ENCODE peak calls at places on chromosomes 16 and 17, in four cellular contexts. One of them, this sample, is unnamed.
A peak's percentile ranks its signal among the peaks of the same experiment; 100 is the strongest.

GRCh38 chr16:65229191-65229662 is 107.4 kb upstream of the CDH11 start:
- DNase-seq in naive thymus-derived CD4-positive, alpha-beta T cell: no peak
- DNase-seq in activated CD8-positive, alpha-beta memory T cell treated with anti-CD3 and anti-CD28 coated beads, Interleukin-2, amount 50 U/mL, for 48 hours: no peak
- DNase-seq in stimulated activated CD4-positive, alpha-beta T cell treated with anti-CD3 and anti-CD28 coated beads, TNF-alpha, amount 100 ng/mL, for 48 hours: no peak
- DNase-seq in this sample: no peak

GRCh38 chr17:65182233-65182632 is 45.1 kb downstream of the RGS9 start:
- DNase-seq in naive thymus-derived CD4-positive, alpha-beta T cell: no peak
- DNase-seq in activated CD8-positive, alpha-beta memory T cell treated with anti-CD3 and anti-CD28 coated beads, Interleukin-2, amount 50 U/mL, for 48 hours: peak; percentile 59
- DNase-seq in stimulated activated CD4-positive, alpha-beta T cell treated with anti-CD3 and anti-CD28 coated beads, TNF-alpha, amount 100 ng/mL, for 48 hours: no peak
- DNase-seq in this sample: no peak

GRCh38 chr17:20010099-20010863 is 1.1 kb downstream of the SPECC1 start:
- DNase-seq in naive thymus-derived CD4-positive, alpha-beta T cell: no peak
- DNase-seq in activated CD8-positive, alpha-beta memory T cell treated with anti-CD3 and anti-CD28 coated beads, Interleukin-2, amount 50 U/mL, for 48 hours: no peak
- DNase-seq in stimulated activated CD4-positive, alpha-beta T cell treated with anti-CD3 and anti-CD28 coated beads, TNF-alpha, amount 100 ng/mL, for 48 hours: no peak
- DNase-seq in this sample: peak; percentile 75

GRCh38 chr17:65855245-65855644 is 293.8 kb upstream of the AXIN2 start:
- DNase-seq in naive thymus-derived CD4-positive, alpha-beta T cell: no peak
- DNase-seq in activated CD8-positive, alpha-beta memory T cell treated with anti-CD3 and anti-CD28 coated beads, Interleukin-2, amount 50 U/mL, for 48 hours: no peak
- DNase-seq in stimulated activated CD4-positive, alpha-beta T cell treated with anti-CD3 and anti-CD28 coated beads, TNF-alpha, amount 100 ng/mL, for 48 hours: no peak
- DNase-seq in this sample: no peak

GRCh38 chr16:84084570-84085270 is 32.0 kb downstream of the MBTPS1 start:
- DNase-seq in naive thymus-derived CD4-positive, alpha-beta T cell: peak; percentile 31
- DNase-seq in activated CD8-positive, alpha-beta memory T cell treated with anti-CD3 and anti-CD28 coated beads, Interleukin-2, amount 50 U/mL, for 48 hours: peak; percentile 78
- DNase-seq in stimulated activated CD4-positive, alpha-beta T cell treated with anti-CD3 and anti-CD28 coated beads, TNF-alpha, amount 100 ng/mL, for 48 hours: peak; percentile 45
- DNase-seq in this sample: no peak

GRCh38 chr16:71929048-71929447 is 33.7 kb downstream of the IST1 start:
- DNase-seq in naive thymus-derived CD4-positive, alpha-beta T cell: no peak
- DNase-seq in activated CD8-positive, alpha-beta memory T cell treated with anti-CD3 and anti-CD28 coated beads, Interleukin-2, amount 50 U/mL, for 48 hours: no peak
- DNase-seq in stimulated activated CD4-positive, alpha-beta T cell treated with anti-CD3 and anti-CD28 coated beads, TNF-alpha, amount 100 ng/mL, for 48 hours: no peak
- DNase-seq in this sample: no peak

GRCh38 chr17:1091885-1092284 is 87.9 kb downstream of the ABR start:
- DNase-seq in naive thymus-derived CD4-positive, alpha-beta T cell: no peak
- DNase-seq in activated CD8-positive, alpha-beta memory T cell treated with anti-CD3 and anti-CD28 coated beads, Interleukin-2, amount 50 U/mL, for 48 hours: no peak
- DNase-seq in stimulated activated CD4-positive, alpha-beta T cell treated with anti-CD3 and anti-CD28 coated beads, TNF-alpha, amount 100 ng/mL, for 48 hours: no peak
- DNase-seq in this sample: no peak

GRCh38 chr17:68709995-68710780 is 109.0 kb upstream of the FAM20A start:
- DNase-seq in naive thymus-derived CD4-positive, alpha-beta T cell: no peak
- DNase-seq in activated CD8-positive, alpha-beta memory T cell treated with anti-CD3 and anti-CD28 coated beads, Interleukin-2, amount 50 U/mL, for 48 hours: no peak
- DNase-seq in stimulated activated CD4-positive, alpha-beta T cell treated with anti-CD3 and anti-CD28 coated beads, TNF-alpha, amount 100 ng/mL, for 48 hours: no peak
- DNase-seq in this sample: no peak

GRCh38 chr17:82149401-82150099 is 51.5 kb upstream of the FASN start:
- DNase-seq in naive thymus-derived CD4-positive, alpha-beta T cell: no peak
- DNase-seq in activated CD8-positive, alpha-beta memory T cell treated with anti-CD3 and anti-CD28 coated beads, Interleukin-2, amount 50 U/mL, for 48 hours: no peak
- DNase-seq in stimulated activated CD4-positive, alpha-beta T cell treated with anti-CD3 and anti-CD28 coated beads, TNF-alpha, amount 100 ng/mL, for 48 hours: no peak
- DNase-seq in this sample: no peak

GRCh38 chr17:62630365-62631085 is 3.1 kb downstream of the MRC2 start:
- DNase-seq in naive thymus-derived CD4-positive, alpha-beta T cell: no peak
- DNase-seq in activated CD8-positive, alpha-beta memory T cell treated with anti-CD3 and anti-CD28 coated beads, Interleukin-2, amount 50 U/mL, for 48 hours: no peak
- DNase-seq in stimulated activated CD4-positive, alpha-beta T cell treated with anti-CD3 and anti-CD28 coated beads, TNF-alpha, amount 100 ng/mL, for 48 hours: no peak
- DNase-seq in this sample: no peak

GRCh38 chr16:17313085-17313611 is 157.6 kb downstream of the XYLT1 start:
- DNase-seq in naive thymus-derived CD4-positive, alpha-beta T cell: no peak
- DNase-seq in activated CD8-positive, alpha-beta memory T cell treated with anti-CD3 and anti-CD28 coated beads, Interleukin-2, amount 50 U/mL, for 48 hours: no peak
- DNase-seq in stimulated activated CD4-positive, alpha-beta T cell treated with anti-CD3 and anti-CD28 coated beads, TNF-alpha, amount 100 ng/mL, for 48 hours: no peak
- DNase-seq in this sample: peak; percentile 52

GRCh38 chr16:12420661-12421209 is 383.0 kb downstream of the CPPED1 start:
- DNase-seq in naive thymus-derived CD4-positive, alpha-beta T cell: no peak
- DNase-seq in activated CD8-positive, alpha-beta memory T cell treated with anti-CD3 and anti-CD28 coated beads, Interleukin-2, amount 50 U/mL, for 48 hours: no peak
- DNase-seq in stimulated activated CD4-positive, alpha-beta T cell treated with anti-CD3 and anti-CD28 coated beads, TNF-alpha, amount 100 ng/mL, for 48 hours: no peak
- DNase-seq in this sample: no peak

GRCh38 chr16:87203060-87203656 is 114.0 kb downstream of the C16orf95 start:
- DNase-seq in naive thymus-derived CD4-positive, alpha-beta T cell: peak; percentile 19
- DNase-seq in activated CD8-positive, alpha-beta memory T cell treated with anti-CD3 and anti-CD28 coated beads, Interleukin-2, amount 50 U/mL, for 48 hours: peak; percentile 82
- DNase-seq in stimulated activated CD4-positive, alpha-beta T cell treated with anti-CD3 and anti-CD28 coated beads, TNF-alpha, amount 100 ng/mL, for 48 hours: peak; percentile 21
- DNase-seq in this sample: no peak

GRCh38 chr17:57889892-57890856 is 40.3 kb upstream of the MRPS23 start:
- DNase-seq in naive thymus-derived CD4-positive, alpha-beta T cell: no peak
- DNase-seq in activated CD8-positive, alpha-beta memory T cell treated with anti-CD3 and anti-CD28 coated beads, Interleukin-2, amount 50 U/mL, for 48 hours: no peak
- DNase-seq in stimulated activated CD4-positive, alpha-beta T cell treated with anti-CD3 and anti-CD28 coated beads, TNF-alpha, amount 100 ng/mL, for 48 hours: no peak
- DNase-seq in this sample: no peak

GRCh38 chr16:50196736-50197135 is 43.6 kb downstream of the TENT4B start:
- DNase-seq in naive thymus-derived CD4-positive, alpha-beta T cell: no peak
- DNase-seq in activated CD8-positive, alpha-beta memory T cell treated with anti-CD3 and anti-CD28 coated beads, Interleukin-2, amount 50 U/mL, for 48 hours: no peak
- DNase-seq in stimulated activated CD4-positive, alpha-beta T cell treated with anti-CD3 and anti-CD28 coated beads, TNF-alpha, amount 100 ng/mL, for 48 hours: no peak
- DNase-seq in this sample: no peak

GRCh38 chr16:61858996-61859395 is 177.2 kb downstream of the CDH8 start:
- DNase-seq in naive thymus-derived CD4-positive, alpha-beta T cell: no peak
- DNase-seq in activated CD8-positive, alpha-beta memory T cell treated with anti-CD3 and anti-CD28 coated beads, Interleukin-2, amount 50 U/mL, for 48 hours: no peak
- DNase-seq in stimulated activated CD4-positive, alpha-beta T cell treated with anti-CD3 and anti-CD28 coated beads, TNF-alpha, amount 100 ng/mL, for 48 hours: no peak
- DNase-seq in this sample: no peak

GRCh38 chr17:59174671-59175070 is 19.1 kb downstream of the PRR11 start:
- DNase-seq in naive thymus-derived CD4-positive, alpha-beta T cell: no peak
- DNase-seq in activated CD8-positive, alpha-beta memory T cell treated with anti-CD3 and anti-CD28 coated beads, Interleukin-2, amount 50 U/mL, for 48 hours: no peak
- DNase-seq in stimulated activated CD4-positive, alpha-beta T cell treated with anti-CD3 and anti-CD28 coated beads, TNF-alpha, amount 100 ng/mL, for 48 hours: no peak
- DNase-seq in this sample: no peak

GRCh38 chr16:35564148-35564547 is 2104.7 kb downstream of the TP53TG3F start:
- DNase-seq in naive thymus-derived CD4-positive, alpha-beta T cell: no peak
- DNase-seq in activated CD8-positive, alpha-beta memory T cell treated with anti-CD3 and anti-CD28 coated beads, Interleukin-2, amount 50 U/mL, for 48 hours: no peak
- DNase-seq in stimulated activated CD4-positive, alpha-beta T cell treated with anti-CD3 and anti-CD28 coated beads, TNF-alpha, amount 100 ng/mL, for 48 hours: no peak
- DNase-seq in this sample: no peak

GRCh38 chr16:67716097-67716496 is 3.0 kb downstream of the GFOD2 start:
- DNase-seq in naive thymus-derived CD4-positive, alpha-beta T cell: no peak
- DNase-seq in activated CD8-positive, alpha-beta memory T cell treated with anti-CD3 and anti-CD28 coated beads, Interleukin-2, amount 50 U/mL, for 48 hours: no peak
- DNase-seq in stimulated activated CD4-positive, alpha-beta T cell treated with anti-CD3 and anti-CD28 coated beads, TNF-alpha, amount 100 ng/mL, for 48 hours: no peak
- DNase-seq in this sample: no peak

GRCh38 chr17:1011138-1011537 is 14.2 kb downstream of the TIMM22 start:
- DNase-seq in naive thymus-derived CD4-positive, alpha-beta T cell: no peak
- DNase-seq in activated CD8-positive, alpha-beta memory T cell treated with anti-CD3 and anti-CD28 coated beads, Interleukin-2, amount 50 U/mL, for 48 hours: no peak
- DNase-seq in stimulated activated CD4-positive, alpha-beta T cell treated with anti-CD3 and anti-CD28 coated beads, TNF-alpha, amount 100 ng/mL, for 48 hours: no peak
- DNase-seq in this sample: no peak

GRCh38 chr17:60506312-60506711 is 19.7 kb downstream of the APPBP2 start:
- DNase-seq in naive thymus-derived CD4-positive, alpha-beta T cell: no peak
- DNase-seq in activated CD8-positive, alpha-beta memory T cell treated with anti-CD3 and anti-CD28 coated beads, Interleukin-2, amount 50 U/mL, for 48 hours: no peak
- DNase-seq in stimulated activated CD4-positive, alpha-beta T cell treated with anti-CD3 and anti-CD28 coated beads, TNF-alpha, amount 100 ng/mL, for 48 hours: no peak
- DNase-seq in this sample: no peak

GRCh38 chr16:58329147-58329546 is 34.3 kb upstream of the PRSS54 start:
- DNase-seq in naive thymus-derived CD4-positive, alpha-beta T cell: no peak
- DNase-seq in activated CD8-positive, alpha-beta memory T cell treated with anti-CD3 and anti-CD28 coated beads, Interleukin-2, amount 50 U/mL, for 48 hours: no peak
- DNase-seq in stimulated activated CD4-positive, alpha-beta T cell treated with anti-CD3 and anti-CD28 coated beads, TNF-alpha, amount 100 ng/mL, for 48 hours: no peak
- DNase-seq in this sample: no peak

GRCh38 chr17:17376362-17376761 is 73.2 kb downstream of the NT5M start:
- DNase-seq in naive thymus-derived CD4-positive, alpha-beta T cell: no peak
- DNase-seq in activated CD8-positive, alpha-beta memory T cell treated with anti-CD3 and anti-CD28 coated beads, Interleukin-2, amount 50 U/mL, for 48 hours: no peak
- DNase-seq in stimulated activated CD4-positive, alpha-beta T cell treated with anti-CD3 and anti-CD28 coated beads, TNF-alpha, amount 100 ng/mL, for 48 hours: no peak
- DNase-seq in this sample: no peak

GRCh38 chr16:87550510-87550961 is 51.8 kb upstream of the JPH3 start:
- DNase-seq in naive thymus-derived CD4-positive, alpha-beta T cell: peak; percentile 49
- DNase-seq in activated CD8-positive, alpha-beta memory T cell treated with anti-CD3 and anti-CD28 coated beads, Interleukin-2, amount 50 U/mL, for 48 hours: peak; percentile 87
- DNase-seq in stimulated activated CD4-positive, alpha-beta T cell treated with anti-CD3 and anti-CD28 coated beads, TNF-alpha, amount 100 ng/mL, for 48 hours: peak; percentile 10
- DNase-seq in this sample: peak; percentile 51

GRCh38 chr17:8681175-8681949 is 50.8 kb upstream of the MYH10 start:
- DNase-seq in naive thymus-derived CD4-positive, alpha-beta T cell: no peak
- DNase-seq in activated CD8-positive, alpha-beta memory T cell treated with anti-CD3 and anti-CD28 coated beads, Interleukin-2, amount 50 U/mL, for 48 hours: no peak
- DNase-seq in stimulated activated CD4-positive, alpha-beta T cell treated with anti-CD3 and anti-CD28 coated beads, TNF-alpha, amount 100 ng/mL, for 48 hours: no peak
- DNase-seq in this sample: no peak

GRCh38 chr16:21602785-21603184 is 3.4 kb downstream of the METTL9 start:
- DNase-seq in naive thymus-derived CD4-positive, alpha-beta T cell: no peak
- DNase-seq in activated CD8-positive, alpha-beta memory T cell treated with anti-CD3 and anti-CD28 coated beads, Interleukin-2, amount 50 U/mL, for 48 hours: no peak
- DNase-seq in stimulated activated CD4-positive, alpha-beta T cell treated with anti-CD3 and anti-CD28 coated beads, TNF-alpha, amount 100 ng/mL, for 48 hours: no peak
- DNase-seq in this sample: no peak

GRCh38 chr16:79776243-79776884 is 175.8 kb upstream of the MAF start:
- DNase-seq in naive thymus-derived CD4-positive, alpha-beta T cell: no peak
- DNase-seq in activated CD8-positive, alpha-beta memory T cell treated with anti-CD3 and anti-CD28 coated beads, Interleukin-2, amount 50 U/mL, for 48 hours: no peak
- DNase-seq in stimulated activated CD4-positive, alpha-beta T cell treated with anti-CD3 and anti-CD28 coated beads, TNF-alpha, amount 100 ng/mL, for 48 hours: no peak
- DNase-seq in this sample: no peak

GRCh38 chr16:83513006-83513755 is 294.6 kb upstream of the HSBP1 start:
- DNase-seq in naive thymus-derived CD4-positive, alpha-beta T cell: no peak
- DNase-seq in activated CD8-positive, alpha-beta memory T cell treated with anti-CD3 and anti-CD28 coated beads, Interleukin-2, amount 50 U/mL, for 48 hours: no peak
- DNase-seq in stimulated activated CD4-positive, alpha-beta T cell treated with anti-CD3 and anti-CD28 coated beads, TNF-alpha, amount 100 ng/mL, for 48 hours: no peak
- DNase-seq in this sample: no peak

This sample was measured in dorsolateral prefrontal cortex.